ENCODE peak calls at places on chromosome 15, in eight cellular contexts. B is sigmoid colon, M is ovary, S is stomach, W is K562, A is A549, J is GM12878, P is upper lobe of left lung. E is an unnamed sample.

GRCh38 chr15:83747050-83747717 is 93.3 kb downstream of the ADAMTSL3 start:
- DNase-seq in B (peak), M (peak), S (no peak), W (no peak), A (no peak), J (no peak), P (no peak), E (peak)

GRCh38 chr15:37046876-37047614 is 53.3 kb downstream of the MEIS2 start:
- DNase-seq in B (no peak), M (no peak), S (no peak), W (no peak), A (no peak), J (no peak), P (no peak), E (no peak)

GRCh38 chr15:87620393-87620792 is 636.1 kb downstream of the NTRK3 start:
- DNase-seq in B (no peak), M (no peak), S (no peak), W (no peak), A (no peak), J (no peak), P (no peak), E (no peak)

GRCh38 chr15:58307313-58307961 is 124.4 kb upstream of the LIPC start:
- DNase-seq in B (no peak), M (no peak), S (no peak), W (no peak), A (no peak), J (no peak), P (no peak), E (no peak)

GRCh38 chr15:101110681-101111569 is 140.9 kb downstream of the CHSY1 start:
- DNase-seq in B (no peak), M (no peak), S (no peak), W (no peak), A (no peak), J (no peak), P (no peak), E (no peak)

GRCh38 chr15:51380999-51381806 is 39.7 kb downstream of the GLDN start:
- DNase-seq in B (peak), M (no peak), S (peak), W (peak), A (peak), J (peak), P (peak), E (no peak)

GRCh38 chr15:80595391-80595790 is 99.7 kb upstream of the ABHD17C start:
- DNase-seq in B (no peak), M (no peak), S (peak), W (no peak), A (no peak), J (no peak), P (no peak), E (no peak)

GRCh38 chr15:66404532-66404931 is 17.8 kb downstream of the MAP2K1 start:
- DNase-seq in B (no peak), M (no peak), S (no peak), W (peak), A (no peak), J (no peak), P (peak), E (no peak)

GRCh38 chr15:34628577-34629152 is 45.2 kb upstream of the GOLGA8B start:
- DNase-seq in B (no peak), M (no peak), S (no peak), W (no peak), A (no peak), J (no peak), P (no peak), E (no peak)

GRCh38 chr15:66027268-66027806 is 158.0 kb downstream of the RAB11A start:
- DNase-seq in B (no peak), M (no peak), S (peak), W (no peak), A (peak), J (no peak), P (no peak), E (no peak)

GRCh38 chr15:99102332-99103235 is 2.3 kb upstream of the SYNM start:
- DNase-seq in B (peak), M (no peak), S (no peak), W (no peak), A (no peak), J (no peak), P (no peak), E (no peak)

GRCh38 chr15:66560856-66561525 is 4.8 kb downstream of the LCTL start:
- DNase-seq in B (no peak), M (no peak), S (no peak), W (no peak), A (no peak), J (no peak), P (no peak), E (no peak)

GRCh38 chr15:25238716-25239470 is 199.9 kb downstream of the UBE3A start:
- DNase-seq in B (peak), M (no peak), S (no peak), W (no peak), A (no peak), J (no peak), P (no peak), E (peak)

GRCh38 chr15:28881170-28881569 is 4.6 kb upstream of the APBA2 start:
- DNase-seq in B (no peak), M (no peak), S (no peak), W (no peak), A (no peak), J (no peak), P (no peak), E (no peak)
- TF ChIP-seq CTCF in B (no peak), M (no peak), S (no peak), W (no peak), A (peak), J (no peak), P (no peak), E (no peak)

GRCh38 chr15:62799919-62800318 is 242.6 kb upstream of the TPM1 start:
- DNase-seq in B (no peak), M (no peak), S (peak), W (no peak), A (no peak), J (no peak), P (no peak), E (no peak)
- H3K27ac ChIP-seq in B (peak), M (no peak), S (no peak), W (no peak), A (no peak), J (no peak), P (no peak), E (no peak)

DNA sequence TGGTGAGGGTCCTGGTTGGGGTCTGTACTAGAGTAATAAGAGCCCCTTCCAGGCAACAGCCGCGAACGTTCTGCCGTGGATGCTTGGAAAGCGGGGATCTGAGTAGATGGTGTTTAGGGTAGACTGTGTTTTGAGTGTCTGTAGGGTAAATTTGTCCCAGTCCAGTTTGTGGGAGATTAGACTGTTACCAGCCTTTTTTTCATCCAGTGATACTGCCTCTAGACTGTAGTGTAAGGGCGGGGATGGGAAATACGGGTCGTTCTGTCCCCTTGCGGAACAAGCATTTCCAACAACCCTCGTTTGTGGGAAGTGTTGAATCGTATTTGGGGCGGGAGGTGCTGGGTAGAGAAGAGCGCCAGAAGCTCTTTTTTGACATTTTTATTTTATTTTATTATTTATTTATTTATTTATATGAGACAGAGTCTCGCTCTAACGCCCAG is 434 bp downstream of the HAUS2 start:
- DNase-seq in B (no peak), M (no peak), S (no peak), W (no peak), A (peak), J (no peak), P (peak), E (peak)
- TF ChIP-seq EP300 in B (no peak), M (no peak), S (no peak), W (no peak), A (no peak), J (no peak), P (no peak), E (no peak)

DNA sequence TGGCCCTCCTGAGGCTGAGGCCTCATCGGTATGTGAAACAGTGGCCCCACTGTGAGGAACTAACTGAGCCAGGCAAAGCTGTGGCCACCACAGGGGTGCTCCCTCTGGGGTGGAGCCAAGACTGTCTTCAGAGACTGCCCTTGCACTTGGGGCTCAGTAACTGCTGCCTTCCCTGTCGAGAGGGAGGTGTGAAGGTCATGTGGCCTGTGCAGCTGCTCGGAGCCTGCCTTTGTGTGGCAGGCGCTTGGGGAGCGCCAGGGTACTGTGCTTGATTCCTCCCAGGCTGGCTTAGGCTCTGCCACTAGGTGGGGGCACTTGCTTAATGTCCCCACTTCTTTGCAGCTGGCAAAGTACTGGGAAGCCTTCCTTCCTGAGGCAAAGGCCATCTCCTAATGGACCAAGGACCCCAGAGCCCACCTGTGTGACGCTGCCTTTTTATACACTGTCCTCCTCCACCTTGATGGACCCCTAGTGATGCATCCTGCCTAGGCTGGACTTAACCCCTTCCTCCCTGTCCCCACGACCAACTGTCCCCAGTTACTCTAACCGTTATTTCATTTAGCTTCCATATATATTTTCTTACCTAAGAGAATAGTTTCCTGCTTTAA is 14.2 kb upstream of the SNX22 start:
- DNase-seq in B (peak), M (no peak), S (no peak), W (no peak), A (no peak), J (no peak), P (no peak), E (no peak)
- TF ChIP-seq CTCF in B (no peak), M (no peak), S (no peak), W (no peak), A (no peak), J (peak), P (no peak), E (no peak)

DNA sequence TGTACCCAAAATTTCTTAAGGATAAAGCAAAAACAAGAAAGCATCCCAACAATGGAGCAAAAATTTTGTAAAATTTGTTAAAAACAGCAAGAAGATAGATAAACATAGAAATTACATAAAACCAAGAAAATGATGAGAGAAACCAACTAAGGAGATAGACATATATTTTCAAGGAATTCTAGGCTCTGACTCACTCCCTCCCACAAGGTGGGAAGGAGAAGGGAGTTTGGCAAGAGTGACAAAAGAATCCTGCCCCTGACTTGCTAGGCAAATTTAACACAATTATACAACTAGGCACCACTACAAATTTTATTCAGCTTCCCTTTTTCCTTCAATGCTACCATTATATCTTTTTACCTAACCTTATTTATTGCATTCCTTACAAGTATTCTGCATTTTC is 70.9 kb downstream of the MYO9A start:
- DNase-seq in B (no peak), M (no peak), S (no peak), W (no peak), A (no peak), J (no peak), P (no peak), E (no peak)
- H3K27ac ChIP-seq in B (no peak), M (no peak), S (no peak), W (no peak), A (no peak), J (no peak), P (no peak), E (no peak)

GRCh38 chr15:70646169-70646568 is 117.2 kb downstream of the UACA start:
- DNase-seq in B (no peak), M (no peak), S (no peak), W (no peak), A (no peak), J (no peak), P (no peak), E (no peak)
- TF ChIP-seq EP300 in B (no peak), M (no peak), S (no peak), W (no peak), A (no peak), J (no peak), P (no peak), E (no peak)